ENCODE peak calls at places on chromosomes 3 and 15, in seven cellular contexts. Z, O, S, Q, A, R and E are unnamed samples.

GRCh38 chr3:9183811-9184463 is 65.5 kb downstream of the SRGAP3 start:
- DNase-seq in A (no peak), R (peak; percentile 70), Z (no peak), S (no peak), O (peak; percentile 60), Q (no peak), E (no peak)

GRCh38 chr3:14135581-14135980 is 10.7 kb downstream of the TMEM43 start:
- DNase-seq in S (no peak), Q (no peak), Z (no peak), R (no peak), A (no peak), O (no peak), E (no peak)

GRCh38 chr3:17707813-17708543 is 34.5 kb downstream of the TBC1D5 start:
- DNase-seq in A (no peak), Q (no peak), S (no peak), O (no peak), Z (no peak), R (no peak), E (no peak)

GRCh38 chr15:96330064-96330449 is 443 bp upstream of the NR2F2 start:
- DNase-seq in O (peak; percentile 76), A (peak; percentile 86), Q (peak; percentile 77), Z (no peak), R (no peak), S (no peak), E (no peak)

GRCh38 chr15:71443538-71443937 is 328.3 kb downstream of the THSD4 start:
- DNase-seq in R (no peak), Q (no peak), S (peak; percentile 74), O (peak; percentile 24), A (peak; percentile 62), Z (peak; percentile 36), E (peak; percentile 34)

GRCh38 chr3:171497546-171497945 is 37.3 kb upstream of the TNIK start:
- DNase-seq in A (no peak), S (no peak), Q (no peak), Z (no peak), R (no peak), O (no peak), E (no peak)

GRCh38 chr15:86115138-86115801 is 35.6 kb downstream of the AGBL1 start:
- DNase-seq in Q (no peak), O (no peak), R (no peak), S (no peak), Z (no peak), A (no peak), E (no peak)

GRCh38 chr3:170055209-170055608 is 17.4 kb downstream of the GPR160 start:
- DNase-seq in Q (no peak), O (no peak), A (peak; percentile 28), R (no peak), S (peak; percentile 33), Z (peak; percentile 13), E (peak; percentile 47)

GRCh38 chr15:69303337-69304175 is 4.8 kb downstream of the PAQR5 start:
- DNase-seq in R (no peak), O (no peak), S (peak; percentile 33), Z (no peak), Q (no peak), A (peak; percentile 42), E (peak; percentile 5)

GRCh38 chr15:63473007-63473748 is 31.2 kb upstream of the USP3 start:
- DNase-seq in Q (no peak), O (no peak), Z (no peak), A (no peak), S (no peak), R (no peak), E (no peak)

GRCh38 chr3:108183178-108183577 is 39.0 kb downstream of the IFT57 start:
- DNase-seq in O (no peak), Z (no peak), R (no peak), A (no peak), S (no peak), Q (no peak), E (no peak)

GRCh38 chr3:46098319-46098761 is 71.1 kb upstream of the XCR1 start:
- DNase-seq in R (no peak), A (peak; percentile 82), Q (no peak), S (peak; percentile 83), O (no peak), Z (peak; percentile 46), E (peak; percentile 68)

GRCh38 chr3:98954806-98955205 is 53.3 kb upstream of the DCBLD2 start:
- DNase-seq in Z (no peak), S (no peak), R (no peak), Q (no peak), A (peak; percentile 79), O (no peak), E (no peak)

GRCh38 chr3:176814252-176814651 is 383.0 kb downstream of the TBL1XR1 start:
- DNase-seq in Z (no peak), Q (no peak), O (peak; percentile 41), S (peak; percentile 59), R (peak; percentile 92), A (peak; percentile 10), E (peak; percentile 68)

GRCh38 chr3:30649572-30650310 is 43.3 kb downstream of the TGFBR2 start:
- DNase-seq in Z (no peak), R (no peak), A (peak; percentile 76), O (no peak), Q (no peak), S (peak; percentile 72), E (peak; percentile 77)

GRCh38 chr3:57110797-57111196 is 50.3 kb downstream of the SPATA12 start:
- DNase-seq in A (no peak), Z (no peak), Q (no peak), O (no peak), R (no peak), S (peak; percentile 11), E (no peak)

GRCh38 chr3:177672252-177672911 is 475.1 kb upstream of the TBL1XR1 start:
- DNase-seq in Q (no peak), A (no peak), S (no peak), R (no peak), O (no peak), Z (no peak), E (no peak)

GRCh38 chr3:195071916-195072820 is 198.8 kb downstream of the XXYLT1 start:
- DNase-seq in O (no peak), Z (no peak), R (no peak), A (no peak), S (no peak), Q (no peak), E (no peak)

GRCh38 chr15:47523669-47524068 is 193.6 kb upstream of the SEMA6D start:
- DNase-seq in S (no peak), A (no peak), R (no peak), Z (no peak), Q (no peak), O (no peak), E (no peak)

GRCh38 chr15:65945616-65946015 is 76.3 kb downstream of the RAB11A start:
- DNase-seq in Q (no peak), Z (no peak), A (no peak), R (no peak), O (no peak), S (peak; percentile 38), E (peak; percentile 24)

GRCh38 chr3:58999134-58999778 is 50.6 kb downstream of the CFAP20DC start:
- DNase-seq in A (no peak), Q (no peak), Z (no peak), S (no peak), O (no peak), R (no peak), E (no peak)

GRCh38 chr3:148861277-148861869 is 3.7 kb upstream of the CPA3 start:
- DNase-seq in R (peak; percentile 6), Z (no peak), O (no peak), S (peak; percentile 54), A (peak; percentile 37), Q (no peak), E (peak; percentile 55)